ENCODE peak calls at places on chromosomes 7 and 10, in nine cellular contexts. O, Q, M, C, H, V, D, K and L are unnamed samples.

GRCh38 chr10:61819208-61819607 is 82.3 kb upstream of the ARID5B start:
- DNase-seq in O (no peak), Q (peak), M (no peak), C (no peak), H (no peak), V (no peak), D (no peak), K (no peak), L (no peak)

GRCh38 chr7:45072131-45073030 is 16.4 kb downstream of the NACAD start:
- DNase-seq in O (peak), Q (no peak), M (peak), C (no peak), H (no peak), V (no peak), D (no peak), K (no peak), L (no peak)

GRCh38 chr10:131854579-131855335 is 46.1 kb upstream of the PPP2R2D start:
- DNase-seq in O (peak), Q (no peak), M (no peak), C (no peak), H (no peak), V (no peak), D (no peak), K (no peak), L (no peak)

GRCh38 chr7:88331322-88331721 is 24.6 kb upstream of the STEAP4 start:
- DNase-seq in O (no peak), Q (no peak), M (no peak), C (no peak), H (no peak), V (no peak), D (no peak), K (no peak), L (no peak)

GRCh38 chr10:34254596-34254995 is 560.5 kb downstream of the PARD3 start:
- DNase-seq in O (no peak), Q (peak), M (no peak), C (no peak), H (peak), V (peak), D (no peak), K (peak), L (peak)

GRCh38 chr10:70549962-70550845 is 52.3 kb downstream of the PRF1 start:
- DNase-seq in O (peak), Q (peak), M (peak), C (no peak), H (peak), V (peak), D (peak), K (peak), L (peak)

GRCh38 chr10:128551475-128551874 is 425.3 kb upstream of the MKI67 start:
- DNase-seq in O (no peak), Q (no peak), M (peak), C (no peak), H (no peak), V (no peak), D (no peak), K (no peak), L (no peak)

GRCh38 chr7:51303142-51303525 is 13.5 kb downstream of the COBL start:
- DNase-seq in O (no peak), Q (no peak), M (no peak), C (no peak), H (no peak), V (no peak), D (no peak), K (no peak), L (no peak)

GRCh38 chr7:590731-591551 is 71.3 kb upstream of the PDGFA start:
- DNase-seq in O (no peak), Q (no peak), M (no peak), C (no peak), H (no peak), V (no peak), D (peak), K (no peak), L (no peak)

GRCh38 chr10:101436302-101436701 is 82.3 kb downstream of the BTRC start:
- DNase-seq in O (no peak), Q (no peak), M (no peak), C (no peak), H (no peak), V (no peak), D (no peak), K (no peak), L (no peak)

GRCh38 chr7:42198296-42198695 is 38.7 kb downstream of the GLI3 start:
- DNase-seq in O (no peak), Q (no peak), M (peak), C (no peak), H (no peak), V (no peak), D (no peak), K (no peak), L (no peak)

GRCh38 chr7:101159696-101160674 is 5.4 kb downstream of the VGF start:
- DNase-seq in O (peak), Q (no peak), M (no peak), C (no peak), H (no peak), V (no peak), D (no peak), K (no peak), L (no peak)

GRCh38 chr7:7956531-7957221 is 11.9 kb upstream of the GLCCI1 start:
- DNase-seq in O (no peak), Q (peak), M (no peak), C (no peak), H (no peak), V (no peak), D (no peak), K (no peak), L (no peak)

GRCh38 chr7:100219271-100219737 is 445 bp upstream of the PVRIG start:
- DNase-seq in O (no peak), Q (no peak), M (no peak), C (no peak), H (peak), V (no peak), D (no peak), K (no peak), L (no peak)

GRCh38 chr10:132457328-132458070 is 60.5 kb downstream of the PWWP2B start:
- DNase-seq in O (no peak), Q (peak), M (no peak), C (no peak), H (no peak), V (no peak), D (peak), K (no peak), L (no peak)

GRCh38 chr7:139828880-139829653 is at the start of gene TBXAS1:
- DNase-seq in O (no peak), Q (no peak), M (no peak), C (no peak), H (peak), V (peak), D (no peak), K (peak), L (peak)

GRCh38 chr10:112898540-112899395 is 51.3 kb upstream of the TCF7L2 start:
- DNase-seq in O (peak), Q (no peak), M (peak), C (no peak), H (no peak), V (no peak), D (peak), K (peak), L (no peak)

GRCh38 chr7:12751764-12752163 is 64.3 kb downstream of the ARL4A start:
- DNase-seq in O (no peak), Q (no peak), M (no peak), C (no peak), H (no peak), V (no peak), D (no peak), K (no peak), L (no peak)

GRCh38 chr7:37943905-37944736 is 23.7 kb downstream of the EPDR1 start:
- DNase-seq in O (no peak), Q (no peak), M (no peak), C (no peak), H (no peak), V (no peak), D (peak), K (no peak), L (no peak)

GRCh38 chr10:132035476-132035875 is 30.3 kb upstream of the JAKMIP3 start:
- DNase-seq in O (no peak), Q (no peak), M (no peak), C (no peak), H (no peak), V (no peak), D (no peak), K (no peak), L (no peak)

GRCh38 chr7:77199008-77199966 is at the start of gene FGL2:
- DNase-seq in O (peak), Q (peak), M (peak), C (no peak), H (peak), V (no peak), D (peak), K (peak), L (peak)

GRCh38 chr7:27157717-27158431 is 1.4 kb upstream of the HOXA7 start:
- DNase-seq in O (no peak), Q (no peak), M (peak), C (no peak), H (no peak), V (no peak), D (no peak), K (peak), L (peak)

GRCh38 chr7:116557066-116557585 is 32.3 kb downstream of the CAV1 start:
- DNase-seq in O (no peak), Q (no peak), M (no peak), C (no peak), H (no peak), V (no peak), D (no peak), K (no peak), L (no peak)

GRCh38 chr10:125132331-125132730 is 28.0 kb downstream of the CTBP2 start:
- DNase-seq in O (no peak), Q (no peak), M (no peak), C (no peak), H (no peak), V (no peak), D (no peak), K (no peak), L (no peak)

GRCh38 chr7:102413071-102413470 is 16.9 kb downstream of the PRKRIP1 start:
- DNase-seq in O (no peak), Q (no peak), M (no peak), C (no peak), H (no peak), V (no peak), D (no peak), K (no peak), L (no peak)

GRCh38 chr7:142855756-142856564 is 1.1 kb downstream of the EPHB6 start:
- DNase-seq in O (no peak), Q (peak), M (no peak), C (no peak), H (peak), V (no peak), D (peak), K (peak), L (no peak)

GRCh38 chr7:23604296-23604640 is 7.1 kb downstream of the CCDC126 start:
- DNase-seq in O (no peak), Q (no peak), M (no peak), C (no peak), H (no peak), V (no peak), D (no peak), K (no peak), L (no peak)

GRCh38 chr7:74457007-74457406 is 3.3 kb downstream of the GTF2IRD1 start:
- DNase-seq in O (no peak), Q (no peak), M (no peak), C (no peak), H (no peak), V (no peak), D (no peak), K (no peak), L (no peak)

GRCh38 chr10:43075612-43076003 is 1.3 kb upstream of the RET start:
- DNase-seq in O (no peak), Q (peak), M (peak), C (no peak), H (no peak), V (no peak), D (peak), K (no peak), L (no peak)